ENCODE peak calls at places on chromosomes 3 and 15, in seven cellular contexts. M is effector memory CD4-positive, alpha-beta T cell; I is activated gamma-delta T cell treated with Interleukin-2 at 50 U/mL for 16 hours; U is stromal cell of bone marrow; H is GM04503; X is endothelial cell; T is RWPE1. P is an unnamed sample.

GRCh38 chr15:42471002-42471401 is 19.9 kb downstream of the ZNF106 start:
- DNase-seq in M (no peak), I (no peak), U (no peak), H (no peak), X (no peak), T (no peak), P (no peak)

GRCh38 chr15:75149911-75150709 is 51.6 kb upstream of the C15orf39 start:
- DNase-seq in M (no peak), I (no peak), U (peak), H (peak), X (no peak), T (peak), P (no peak)

GRCh38 chr3:143479727-143480126 is 360.2 kb downstream of the CHST2 start:
- DNase-seq in M (no peak), I (no peak), U (no peak), H (no peak), X (no peak), T (no peak), P (no peak)

GRCh38 chr3:44923634-44924033 is 49.2 kb downstream of the TGM4 start:
- DNase-seq in M (no peak), I (no peak), U (no peak), H (no peak), X (no peak), T (no peak), P (no peak)

GRCh38 chr3:12886106-12886679 is 44.8 kb upstream of the RPL32 start:
- DNase-seq in M (no peak), I (no peak), U (no peak), H (no peak), X (no peak), T (no peak), P (peak)

GRCh38 chr15:51969728-51970127 is 1.9 kb downstream of the LEO1 start:
- DNase-seq in M (no peak), I (no peak), U (no peak), H (peak), X (no peak), T (no peak), P (no peak)

GRCh38 chr3:142735462-142735861 is 11.6 kb downstream of the TRPC1 start:
- DNase-seq in M (no peak), I (no peak), U (no peak), H (no peak), X (no peak), T (no peak), P (no peak)

GRCh38 chr3:175287361-175287963 is 428.3 kb downstream of the NAALADL2 start:
- DNase-seq in M (no peak), I (no peak), U (no peak), H (no peak), X (no peak), T (no peak), P (no peak)

GRCh38 chr3:114299421-114299820 is 5.6 kb downstream of the TIGIT start:
- DNase-seq in M (no peak), I (peak), U (no peak), H (no peak), X (peak), T (peak), P (peak)

GRCh38 chr3:21447471-21448205 is 303.4 kb downstream of the ZNF385D start:
- DNase-seq in M (no peak), I (no peak), U (no peak), H (peak), X (no peak), T (no peak), P (no peak)

GRCh38 chr3:128107809-128108208 is 15.8 kb downstream of the RUVBL1 start:
- DNase-seq in M (no peak), I (no peak), U (no peak), H (no peak), X (no peak), T (no peak), P (no peak)

GRCh38 chr15:71352125-71352524 is 236.9 kb downstream of the THSD4 start:
- DNase-seq in M (no peak), I (no peak), U (no peak), H (no peak), X (no peak), T (no peak), P (no peak)

GRCh38 chr3:166125179-166125578 is 288.0 kb upstream of the BCHE start:
- DNase-seq in M (no peak), I (no peak), U (no peak), H (no peak), X (no peak), T (no peak), P (no peak)

GRCh38 chr3:127953636-127954035 is 38.6 kb downstream of the KBTBD12 start:
- DNase-seq in M (no peak), I (no peak), U (peak), H (peak), X (no peak), T (peak), P (no peak)

GRCh38 chr3:72571638-72572114 is 276.6 kb downstream of the SHQ1 start:
- DNase-seq in M (no peak), I (no peak), U (no peak), H (no peak), X (no peak), T (no peak), P (no peak)

GRCh38 chr3:42505203-42505848 is 2.9 kb downstream of the VIPR1 start:
- DNase-seq in M (no peak), I (no peak), U (no peak), H (no peak), X (no peak), T (no peak), P (no peak)

GRCh38 chr15:75776075-75776443 is 63.4 kb upstream of the CSPG4 start:
- DNase-seq in M (no peak), I (no peak), U (peak), H (no peak), X (no peak), T (no peak), P (no peak)